ENCODE peak calls at places on chromosomes 11 and 22, in six cellular contexts. Q, A, G, K, I and P are unnamed samples.
A peak's percentile ranks its signal among the peaks of the same experiment; 100 is the strongest.

GRCh38 chr11:17593466-17594245 is 46.6 kb downstream of the OTOG start:
- DNase-seq in A (peak; percentile 21), I (no peak), K (no peak), G (no peak), Q (no peak), P (no peak)

GRCh38 chr11:118645066-118645715 is 34.3 kb downstream of the TREH start:
- DNase-seq in I (no peak), G (no peak), Q (no peak), A (no peak), K (no peak), P (no peak)

GRCh38 chr22:49620666-49621065 is 207.0 kb downstream of the BRD1 start:
- DNase-seq in I (no peak), Q (no peak), K (no peak), A (peak; percentile 35), G (no peak), P (no peak)

GRCh38 chr11:128669491-128669890 is 24.4 kb upstream of the FLI1 start:
- DNase-seq in Q (peak; percentile 52), A (no peak), K (no peak), I (no peak), G (no peak), P (no peak)

GRCh38 chr11:83124631-83125424 is 32.1 kb upstream of the PCF11 start:
- DNase-seq in K (no peak), G (no peak), Q (no peak), A (no peak), I (no peak), P (no peak)

GRCh38 chr11:60870276-60870675 is 2.9 kb downstream of the ZP1 start:
- DNase-seq in G (no peak), Q (no peak), I (no peak), A (no peak), K (no peak), P (peak; percentile 24)

GRCh38 chr22:27771637-27772369 is 29.8 kb downstream of the MN1 start:
- DNase-seq in A (no peak), I (no peak), K (no peak), Q (no peak), G (no peak), P (no peak)

GRCh38 chr22:26563022-26563421 is 26.9 kb downstream of the TPST2 start:
- DNase-seq in K (no peak), A (no peak), G (no peak), I (no peak), Q (no peak), P (peak; percentile 52)

GRCh38 chr11:65652511-65653228 is 10.0 kb downstream of the RELA start:
- DNase-seq in I (peak; percentile 96), Q (peak; percentile 93), G (peak; percentile 77), K (peak; percentile 94), A (peak; percentile 90), P (peak; percentile 76)

GRCh38 chr11:35529971-35530495 is 4.6 kb upstream of the PAMR1 start:
- DNase-seq in I (no peak), Q (peak; percentile 98), G (no peak), K (no peak), A (no peak), P (no peak)

GRCh38 chr11:77525455-77526091 is 51.7 kb upstream of the PAK1 start:
- DNase-seq in I (no peak), G (peak; percentile 26), Q (peak; percentile 10), K (no peak), A (no peak), P (peak; percentile 18)

GRCh38 chr11:95585071-95585751 is 204.4 kb downstream of the FAM76B start:
- DNase-seq in A (no peak), Q (peak; percentile 88), I (no peak), K (no peak), G (no peak), P (no peak)
- TF ChIP-seq CTCF in A (no peak), Q (no peak), I (no peak), K (no peak), G (no peak), P (no peak)

GRCh38 chr22:37176464-37177061 is 11.5 kb downstream of the C1QTNF6 start:
- DNase-seq in Q (peak; percentile 78), I (peak; percentile 71), G (peak; percentile 25), K (no peak), A (peak; percentile 38), P (no peak)

GRCh38 chr22:37177221-37177620 is 10.8 kb downstream of the C1QTNF6 start:
- DNase-seq in I (no peak), A (peak; percentile 17), K (no peak), G (no peak), Q (no peak), P (no peak)

GRCh38 chr22:37178350-37179125 is 9.5 kb downstream of the C1QTNF6 start:
- DNase-seq in A (peak; percentile 51), G (no peak), K (peak; percentile 18), I (peak; percentile 55), Q (no peak), P (no peak)

GRCh38 chr22:37179126-37179470 is 8.9 kb downstream of the C1QTNF6 start:
- DNase-seq in Q (no peak), I (no peak), A (no peak), K (no peak), G (no peak), P (no peak)

GRCh38 chr22:37177755-37178154 is 10.3 kb downstream of the C1QTNF6 start:
- DNase-seq in K (peak; percentile 3), Q (no peak), I (no peak), G (no peak), A (peak; percentile 7), P (no peak)
- H3K27ac ChIP-seq in K (no peak overlapping the region), Q (no peak overlapping the region), I (peak overlapping the region; percentile 80), G (no peak overlapping the region), A (peak overlapping the region; percentile 10), P (no peak overlapping the region)

GRCh38 chr22:42967933-42968332 is 47.0 kb downstream of the PACSIN2 start:
- DNase-seq in I (no peak), A (no peak), K (no peak), Q (no peak), G (peak; percentile 36), P (no peak)
- TF ChIP-seq CTCF in I (no peak), A (no peak), K (no peak), Q (no peak), G (no peak), P (no peak)

GRCh38 chr11:116931206-116931953 is 94.0 kb upstream of the APOA1 start:
- DNase-seq in A (no peak), K (peak; percentile 45), Q (peak; percentile 53), G (no peak), I (no peak), P (peak; percentile 55)

GRCh38 chr11:116928845-116929244 is 91.4 kb upstream of the APOA1 start:
- DNase-seq in G (no peak), K (no peak), I (no peak), A (no peak), Q (no peak), P (peak; percentile 53)

GRCh38 chr11:116929393-116930090 is 92.1 kb upstream of the APOA1 start:
- DNase-seq in K (no peak), I (no peak), A (no peak), G (no peak), Q (peak; percentile 19), P (no peak)

GRCh38 chr11:116930586-116930985 is 93.2 kb upstream of the APOA1 start:
- DNase-seq in I (no peak), G (no peak), A (no peak), K (no peak), Q (no peak), P (peak; percentile 48)

DNA sequence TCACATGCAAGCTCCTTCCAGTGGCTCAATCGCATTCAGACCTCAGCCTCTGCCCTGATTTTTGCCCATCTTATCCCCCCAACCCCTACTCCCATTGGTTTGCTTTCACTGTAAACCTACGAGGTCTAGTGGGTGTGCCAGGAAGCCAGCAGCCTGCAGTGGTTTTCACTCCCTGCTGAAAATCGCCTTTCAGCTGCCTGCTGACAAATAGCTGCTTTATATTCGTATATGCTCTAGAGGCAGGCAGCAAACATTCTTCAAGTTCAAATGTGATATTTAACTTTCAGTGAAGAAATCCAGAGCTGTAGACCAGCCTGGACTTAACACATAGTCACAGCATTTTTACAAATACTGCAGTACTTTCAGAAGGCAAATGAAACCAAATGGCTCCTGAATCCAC is 92.8 kb upstream of the APOA1 start:
- DNase-seq in A (no peak), Q (peak; percentile 40), I (peak; percentile 10), K (peak; percentile 42), G (no peak), P (peak; percentile 78)
- H3K27ac ChIP-seq in A (no peak overlapping the region), Q (no peak overlapping the region), I (no peak overlapping the region), K (peak overlapping the region; percentile 83), G (peak overlapping the region; percentile 65), P (peak overlapping the region; percentile 97)

DNA sequence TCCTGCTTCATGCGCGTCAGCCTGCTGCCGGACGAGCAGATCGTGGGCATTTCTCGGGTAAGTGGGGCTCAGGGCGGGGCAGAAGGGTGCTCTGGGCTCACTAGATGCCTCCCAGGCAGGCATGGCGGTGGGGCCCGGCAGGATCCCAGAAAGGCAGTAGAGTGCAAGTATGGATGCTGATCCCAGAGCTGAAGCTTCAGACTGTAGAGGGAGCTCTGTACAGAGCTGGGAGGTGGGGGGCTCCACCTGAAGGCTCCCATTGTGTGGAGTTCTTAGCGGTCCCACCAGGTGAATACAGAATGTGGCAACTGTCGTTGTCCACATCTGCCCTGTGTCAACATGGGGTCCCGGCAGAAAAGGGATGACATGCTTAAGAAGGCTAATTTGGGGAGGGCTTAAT is 16.5 kb upstream of the RHOD start:
- DNase-seq in Q (no peak), K (no peak), A (no peak), I (no peak), G (no peak), P (no peak)
- TF ChIP-seq CTCF in Q (no peak), K (no peak), A (no peak), I (no peak), G (no peak), P (no peak)

GRCh38 chr11:104104201-104104600 is 59.7 kb downstream of the PDGFD start:
- DNase-seq in I (no peak), K (no peak), Q (no peak), A (no peak), G (no peak), P (no peak)

GRCh38 chr11:104106136-104106754 is 57.7 kb downstream of the PDGFD start:
- DNase-seq in A (no peak), I (no peak), Q (peak; percentile 74), K (no peak), G (no peak), P (no peak)

GRCh38 chr11:104104664-104105063 is 59.3 kb downstream of the PDGFD start:
- DNase-seq in A (no peak), Q (no peak), K (no peak), I (no peak), G (no peak), P (no peak)

GRCh38 chr11:104105155-104105554 is 58.8 kb downstream of the PDGFD start:
- DNase-seq in G (no peak), K (no peak), A (no peak), Q (peak; percentile 37), I (no peak), P (no peak)
- H3K27ac ChIP-seq in G (no peak overlapping the region), K (no peak overlapping the region), A (no peak overlapping the region), Q (peak overlapping the region; percentile 67), I (no peak overlapping the region), P (no peak overlapping the region)

GRCh38 chr11:119983240-119983732 is 154.6 kb downstream of the TRIM29 start:
- DNase-seq in I (no peak), G (no peak), A (no peak), Q (no peak), K (no peak), P (no peak)
- TF ChIP-seq CTCF in I (no peak), G (no peak), A (no peak), Q (no peak), K (no peak), P (peak; percentile 26)

GRCh38 chr22:22014285-22014659 is 31.7 kb upstream of the TOP3B start:
- DNase-seq in Q (no peak), G (no peak), A (no peak), K (no peak), I (no peak), P (no peak)
- H3K27ac ChIP-seq in Q (no peak overlapping the region), G (no peak overlapping the region), A (no peak overlapping the region), K (no peak overlapping the region), I (no peak overlapping the region), P (no peak overlapping the region)

GRCh38 chr11:73137942-73138274 is 4.2 kb downstream of the FCHSD2 start:
- DNase-seq in A (no peak), K (no peak), G (no peak), Q (no peak), I (no peak), P (no peak)
- TF ChIP-seq CTCF in A (no peak), K (no peak), G (no peak), Q (no peak), I (no peak), P (no peak)